ENCODE peak calls at places on chromosomes 7 and 10, in six cellular contexts. D is GM23248; I is CD4-positive, CD25-positive, alpha-beta regulatory T cell; O is right lobe of liver; G is aorta; B is prostate gland. K is an unnamed sample. For H3K9me3 and H3K36me3, the result is how much of the 10 kb centered on the place peaks cover.

GRCh38 chr10:131898713-131899112 is 2.1 kb upstream of the PPP2R2D start:
- DNase-seq in G (peak), B (no peak), D (no peak), O (no peak), I (no peak), K (no peak)

GRCh38 chr7:40009301-40009700 is 59.2 kb downstream of the CDK13 start:
- DNase-seq in G (no peak), D (peak), B (no peak), I (no peak), O (no peak), K (no peak)

GRCh38 chr7:4783292-4783652 is 7.8 kb downstream of the AP5Z1 start:
- DNase-seq in B (no peak), D (no peak), I (no peak), O (no peak), G (no peak), K (no peak)

GRCh38 chr7:71286336-71286735 is 154.4 kb downstream of the GALNT17 start:
- DNase-seq in G (no peak), D (no peak), B (peak), I (no peak), O (no peak), K (no peak)

GRCh38 chr7:33743594-33743993 is 161.7 kb upstream of the BMPER start:
- DNase-seq in O (no peak), G (no peak), I (no peak), D (peak), B (peak), K (peak)

GRCh38 chr7:5619419-5620130 is 161.9 kb downstream of the RNF216 start:
- DNase-seq in B (no peak), I (no peak), O (no peak), G (no peak), D (no peak), K (no peak)

GRCh38 chr7:1639578-1640175 is 30.4 kb upstream of the ELFN1 start:
- DNase-seq in G (peak), O (no peak), D (no peak), B (no peak), I (no peak), K (no peak)

GRCh38 chr7:44292876-44293560 is 32.4 kb downstream of the CAMK2B start:
- DNase-seq in G (peak), D (no peak), I (no peak), B (no peak), O (peak), K (no peak)

GRCh38 chr7:22563115-22563514 is 63.1 kb upstream of the STEAP1B start:
- DNase-seq in O (no peak), D (no peak), I (no peak), B (no peak), G (no peak), K (no peak)

GRCh38 chr7:56199639-56200038 is 83.4 kb upstream of the NUPR2 start:
- DNase-seq in B (no peak), D (no peak), I (no peak), G (no peak), O (no peak), K (no peak)
- H3K9me3 ChIP-seq in B (under half), D (under half), I (under half), G (under half), O (under half), K (under half)

GRCh38 chr10:75332081-75332480 is 69.5 kb downstream of the ZNF503 start:
- DNase-seq in D (no peak), O (no peak), I (no peak), B (no peak), G (no peak), K (no peak)

GRCh38 chr10:75335191-75335590 is 66.4 kb downstream of the ZNF503 start:
- DNase-seq in O (no peak), B (no peak), D (peak), G (no peak), I (no peak), K (no peak)

GRCh38 chr10:75334720-75335119 is 66.8 kb downstream of the ZNF503 start:
- DNase-seq in I (no peak), B (no peak), G (no peak), D (no peak), O (no peak), K (no peak)

GRCh38 chr10:75335983-75336382 is 65.6 kb downstream of the ZNF503 start:
- DNase-seq in D (no peak), I (no peak), B (no peak), G (no peak), O (no peak), K (no peak)
- H3K27ac ChIP-seq in D (no peak), I (no peak), B (no peak), G (no peak), O (no peak), K (no peak)

DNA sequence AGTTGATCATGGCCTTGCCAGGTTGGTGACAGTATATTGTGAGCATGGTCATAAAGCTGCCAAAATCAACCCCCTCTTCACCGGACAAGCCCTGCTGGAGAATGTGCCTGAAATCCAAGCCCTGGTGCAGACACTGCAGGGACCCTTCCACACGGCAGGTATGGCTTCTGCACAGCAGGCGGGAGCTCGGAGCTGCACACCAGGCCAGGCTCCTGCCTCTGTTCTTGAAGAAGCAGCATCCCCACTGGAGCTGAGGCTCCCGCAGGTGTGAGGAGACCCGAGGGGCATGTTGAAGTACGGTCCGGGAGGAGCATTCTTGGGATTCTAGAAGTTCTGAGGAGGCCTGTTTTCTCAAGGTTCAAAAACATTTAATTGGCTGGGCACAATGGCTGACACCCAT is 12.7 kb downstream of the DHTKD1 start:
- DNase-seq in D (no peak), B (no peak), O (no peak), G (no peak), I (no peak), K (no peak)
- H3K36me3 ChIP-seq in D (under half), B (under half), O (half or more), G (under half), I (under half), K (under half)

DNA sequence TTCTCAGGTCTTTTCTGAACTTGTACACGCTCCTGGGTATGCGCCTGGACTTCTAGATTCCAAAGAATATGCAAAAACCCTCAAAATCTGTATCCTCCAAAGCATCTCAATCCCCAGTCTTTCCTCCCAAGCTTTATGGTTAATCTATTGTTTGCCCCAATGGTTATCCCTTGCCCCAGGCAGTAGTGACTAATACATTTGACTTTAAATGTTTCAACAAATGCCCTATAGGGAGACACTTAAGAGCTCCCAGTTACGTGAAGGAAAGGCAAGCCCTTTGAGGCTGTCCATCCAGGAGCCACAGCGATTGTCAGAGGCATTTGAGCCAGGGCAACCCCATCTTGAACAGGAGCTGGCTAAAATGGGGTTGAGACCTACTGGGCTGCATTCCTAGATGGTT is 12.7 kb upstream of the FOXL3 start:
- DNase-seq in I (no peak), G (peak), O (no peak), B (no peak), D (no peak), K (no peak)
- H3K9me3 ChIP-seq in I (under half), G (under half), O (under half), B (under half), D (under half), K (under half)

DNA sequence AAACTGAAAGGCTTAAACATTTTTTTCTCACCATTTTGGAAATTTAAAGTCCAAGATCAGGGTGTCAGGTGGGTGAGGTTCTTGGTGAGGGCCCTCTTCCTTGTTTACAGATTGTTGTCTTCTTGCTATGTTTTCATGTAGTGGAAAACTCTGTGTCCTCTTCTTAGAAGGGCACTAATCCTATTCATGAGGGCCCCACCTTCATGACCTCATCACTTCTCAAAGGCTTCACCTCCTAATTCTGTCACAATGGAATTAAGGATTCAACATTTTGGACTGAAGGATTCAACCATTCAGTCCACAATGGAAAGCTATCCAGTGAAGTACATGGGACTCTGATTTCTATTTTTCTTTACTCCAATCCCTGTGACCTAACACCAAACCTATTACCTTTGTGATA is 27.3 kb downstream of the MACC1 start:
- DNase-seq in D (no peak), I (no peak), G (no peak), O (no peak), B (no peak), K (no peak)
- H3K27ac ChIP-seq in D (no peak), I (no peak), G (no peak), O (no peak), B (no peak), K (no peak)

GRCh38 chr10:79305988-79306387 is 41.3 kb upstream of the PPIF start:
- DNase-seq in G (no peak), B (no peak), O (no peak), I (no peak), D (no peak), K (no peak)
- H3K36me3 ChIP-seq in G (under half), B (under half), O (under half), I (half or more), D (under half), K (under half)

DNA sequence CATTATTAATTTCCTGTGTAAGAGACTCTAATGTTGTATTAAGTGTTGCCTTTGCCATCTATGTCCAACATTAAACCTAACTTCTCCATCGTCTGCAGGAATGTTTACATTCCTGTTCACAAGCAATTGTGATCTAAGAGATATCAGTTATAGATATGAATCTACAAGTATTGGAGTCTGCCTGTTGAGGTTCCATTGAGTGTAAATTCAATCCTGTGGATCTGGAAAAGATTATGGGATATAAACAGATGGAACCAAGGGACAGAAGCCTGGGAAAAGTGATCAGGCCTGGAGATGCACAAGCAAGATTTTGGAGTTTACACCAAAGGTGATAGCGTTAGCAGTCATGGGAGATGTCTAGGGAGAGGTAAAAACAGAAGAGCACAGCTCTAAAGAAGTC is 135.5 kb downstream of the LSMEM1 start:
- DNase-seq in G (no peak), D (no peak), I (no peak), B (no peak), O (no peak), K (no peak)
- H3K9me3 ChIP-seq in G (under half), D (under half), I (under half), B (under half), O (under half), K (under half)

DNA sequence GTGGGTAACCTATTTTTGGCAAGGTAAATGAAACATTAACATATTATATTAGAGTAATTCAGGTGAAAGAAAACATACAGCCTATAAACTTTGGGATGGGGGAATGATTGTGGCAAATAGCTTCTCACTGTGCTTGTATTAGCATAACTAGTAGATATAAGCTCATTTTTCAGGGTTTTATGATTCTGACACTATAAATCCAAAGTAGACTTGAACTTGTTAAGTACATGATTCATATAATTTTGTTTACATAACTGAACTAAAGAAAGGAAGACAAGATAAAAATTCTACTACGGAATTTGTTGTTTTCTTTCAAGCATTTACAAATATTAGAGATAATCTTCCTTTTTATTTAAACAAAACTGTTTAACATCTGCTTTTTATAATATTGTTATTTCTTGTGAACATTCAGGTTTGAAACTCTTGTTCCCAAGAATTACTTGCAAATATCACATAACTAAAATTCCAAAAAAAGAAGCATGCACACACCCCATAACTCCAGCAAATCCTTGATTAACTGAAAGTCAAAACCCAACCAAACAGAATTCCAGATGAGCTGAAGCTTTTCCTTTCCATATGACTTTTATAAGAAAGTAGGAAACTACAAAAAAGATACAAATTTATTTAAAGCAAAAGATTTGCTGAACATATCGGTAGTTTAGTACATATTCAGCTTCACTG is 142.3 kb downstream of the JAZF1 start:
- DNase-seq in I (no peak), O (no peak), G (no peak), D (peak), B (no peak), K (no peak)
- H3K27ac ChIP-seq in I (no peak), O (no peak), G (no peak), D (peak), B (peak), K (no peak)

GRCh38 chr10:110509560-110509959 is 11.9 kb downstream of the DUSP5 start:
- DNase-seq in D (no peak), B (no peak), O (no peak), I (no peak), G (no peak), K (no peak)
- H3K36me3 ChIP-seq in D (half or more), B (under half), O (under half), I (under half), G (under half), K (half or more)

GRCh38 chr7:158252837-158253669 is 334.6 kb downstream of the PTPRN2 start:
- DNase-seq in D (no peak), I (no peak), B (no peak), G (peak), O (no peak), K (no peak)
- H3K9me3 ChIP-seq in D (under half), I (under half), B (under half), G (under half), O (under half), K (under half)